ENCODE peak calls at places on chromosome 13, in five cellular contexts. P is WTC11, X is H1, L is GM12878, B is HepG2. H is an unnamed sample.

GRCh38 chr13:113916330-113916815 is 52.5 kb upstream of the GAS6 start:
- DNase-seq in P (no peak), L (no peak), B (no peak), X (no peak), H (no peak)

GRCh38 chr13:19845758-19846157 is 17.7 kb downstream of the ZMYM5 start:
- DNase-seq in X (no peak), P (no peak), L (no peak), B (peak), H (peak)

GRCh38 chr13:107104631-107105030 is 536.7 kb upstream of the ARGLU1 start:
- DNase-seq in L (no peak), P (no peak), B (no peak), X (no peak), H (no peak)

GRCh38 chr13:112165712-112166111 is 98.8 kb downstream of the SOX1 start:
- DNase-seq in B (no peak), X (no peak), L (no peak), P (no peak), H (no peak)

GRCh38 chr13:109626386-109627171 is 159.8 kb downstream of the IRS2 start:
- DNase-seq in B (no peak), L (no peak), X (no peak), P (no peak), H (no peak)

GRCh38 chr13:85665286-85665685 is 133.9 kb downstream of the SLITRK6 start:
- DNase-seq in P (no peak), B (no peak), L (no peak), X (no peak), H (no peak)

GRCh38 chr13:100128838-100129237 is 39.9 kb downstream of the PCCA start:
- DNase-seq in X (no peak), B (peak), P (no peak), L (no peak), H (no peak)

GRCh38 chr13:77714119-77714755 is 16.8 kb downstream of the SLAIN1 start:
- DNase-seq in L (no peak), P (no peak), X (no peak), B (no peak), H (no peak)

GRCh38 chr13:97225533-97225932 is 3.4 kb downstream of the MBNL2 start:
- DNase-seq in X (no peak), B (no peak), P (no peak), L (no peak), H (no peak)

GRCh38 chr13:92158335-92158734 is 759.9 kb downstream of the GPC5 start:
- DNase-seq in P (no peak), X (no peak), L (no peak), B (no peak), H (no peak)
- TF ChIP-seq ATF2 in P (no peak), X (no peak), L (no peak), B (no peak), H (no peak)

DNA sequence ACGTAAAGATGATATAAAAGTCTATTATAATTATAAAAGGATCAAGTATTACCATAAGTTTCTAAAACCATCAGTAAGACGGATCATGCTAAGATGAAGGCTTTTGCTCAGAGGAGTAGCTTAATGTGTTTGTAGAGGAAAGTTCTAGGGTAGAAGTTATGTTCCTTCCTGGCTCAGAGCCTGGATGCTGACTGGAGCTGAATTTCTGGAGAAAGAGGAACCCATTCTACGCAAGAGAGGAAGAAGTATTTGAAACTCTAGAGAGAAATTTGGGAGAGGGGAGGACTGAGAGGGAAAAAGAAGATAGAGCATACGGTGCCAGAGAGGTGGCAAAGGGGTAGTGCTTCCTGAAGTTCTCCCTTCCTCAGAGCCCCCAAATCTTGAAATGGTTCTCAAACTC is 51.5 kb upstream of the SGCG start:
- DNase-seq in B (no peak), L (no peak), P (no peak), X (no peak), H (no peak)
- TF ChIP-seq ATF2 in B (no peak), L (no peak), P (no peak), X (no peak), H (no peak)

GRCh38 chr13:65553328-65553727 is 1676.8 kb downstream of the PCDH9 start:
- DNase-seq in P (no peak), B (no peak), X (no peak), L (no peak), H (no peak)

GRCh38 chr13:65551208-65551607 is 1678.9 kb downstream of the PCDH9 start:
- DNase-seq in X (no peak), P (no peak), L (no peak), B (no peak), H (no peak)

GRCh38 chr13:65560936-65561335 is 1669.2 kb downstream of the PCDH9 start:
- DNase-seq in L (no peak), X (no peak), P (no peak), B (no peak), H (no peak)

DNA sequence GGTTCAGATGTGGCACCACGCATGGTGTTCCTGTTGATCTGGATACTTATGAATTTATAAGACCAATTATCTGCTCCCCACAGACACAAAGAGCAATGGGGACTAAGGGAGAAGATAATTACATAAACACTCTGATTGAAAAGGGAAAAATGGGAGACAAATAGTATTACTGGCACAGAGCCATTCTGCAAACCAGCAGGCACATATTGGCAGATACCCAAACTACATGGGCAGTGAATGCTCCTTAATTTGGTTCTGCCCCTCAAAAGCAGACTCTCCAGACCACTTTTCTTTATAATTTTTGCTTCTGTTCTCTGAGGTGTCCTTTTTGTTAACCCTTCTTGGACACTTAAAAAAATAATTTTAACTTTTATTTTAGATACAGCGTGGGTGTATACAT is 1674.2 kb downstream of the PCDH9 start:
- DNase-seq in X (no peak), P (no peak), L (no peak), B (no peak), H (no peak)
- TF ChIP-seq ATF2 in X (no peak), P (no peak), L (no peak), B (no peak), H (no peak)

DNA sequence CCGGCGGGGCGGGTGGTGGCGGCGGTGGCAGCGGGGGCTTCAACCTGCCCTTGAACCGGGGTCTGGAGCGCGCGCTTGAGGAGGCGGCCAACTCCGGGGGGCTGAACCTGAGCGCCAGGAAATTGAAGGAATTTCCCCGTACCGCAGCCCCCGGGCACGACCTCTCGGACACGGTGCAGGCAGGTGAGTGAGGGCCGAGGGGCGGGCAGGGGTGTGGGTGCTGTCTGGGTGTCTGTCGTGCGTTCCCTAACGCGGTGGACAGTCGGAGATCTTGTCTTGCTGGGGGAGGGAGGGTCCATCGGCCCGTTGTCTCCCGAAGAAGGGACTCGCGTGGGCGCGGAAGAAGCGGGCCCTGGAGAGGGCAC is 533 bp downstream of the LRCH1 start:
- DNase-seq in B (no peak), L (no peak), P (peak), X (peak), H (peak)
- TF ChIP-seq ATF2 in B (no peak), L (no peak), P (no peak), X (no peak), H (no peak)

DNA sequence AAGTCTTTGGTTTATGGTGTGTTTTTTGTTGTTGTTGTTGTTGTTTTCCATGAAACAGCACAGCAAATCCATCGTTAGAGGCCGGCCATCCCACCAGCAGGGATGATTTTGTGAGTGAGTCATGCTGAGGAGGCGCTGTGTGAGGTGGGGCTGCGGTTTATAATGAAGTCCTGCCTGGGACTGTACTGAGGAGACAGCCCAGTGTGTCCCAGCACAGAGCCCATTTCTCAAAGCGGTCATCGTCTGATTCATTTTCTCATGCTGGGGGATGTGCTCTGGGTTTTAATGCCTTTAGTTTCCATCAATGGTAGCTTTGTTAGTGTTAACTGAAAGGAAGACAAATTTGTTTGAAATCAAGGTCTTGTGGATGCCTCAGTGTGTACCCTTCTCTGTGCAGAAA is 129.3 kb upstream of the SERP2 start:
- DNase-seq in L (no peak), P (no peak), B (no peak), X (no peak), H (peak)
- TF ChIP-seq ATF2 in L (no peak), P (no peak), B (no peak), X (no peak), H (no peak)

GRCh38 chr13:95926231-95926630 is 127.0 kb downstream of the UGGT2 start:
- DNase-seq in P (no peak), L (no peak), X (no peak), B (no peak), H (no peak)

GRCh38 chr13:95929430-95929829 is 123.8 kb downstream of the UGGT2 start:
- DNase-seq in X (no peak), P (no peak), L (no peak), B (no peak), H (no peak)

GRCh38 chr13:95920485-95920884 is 132.7 kb downstream of the UGGT2 start:
- DNase-seq in L (no peak), X (no peak), B (no peak), P (no peak), H (no peak)

GRCh38 chr13:95921485-95921884 is 131.7 kb downstream of the UGGT2 start:
- DNase-seq in B (no peak), X (no peak), L (no peak), P (no peak), H (no peak)

DNA sequence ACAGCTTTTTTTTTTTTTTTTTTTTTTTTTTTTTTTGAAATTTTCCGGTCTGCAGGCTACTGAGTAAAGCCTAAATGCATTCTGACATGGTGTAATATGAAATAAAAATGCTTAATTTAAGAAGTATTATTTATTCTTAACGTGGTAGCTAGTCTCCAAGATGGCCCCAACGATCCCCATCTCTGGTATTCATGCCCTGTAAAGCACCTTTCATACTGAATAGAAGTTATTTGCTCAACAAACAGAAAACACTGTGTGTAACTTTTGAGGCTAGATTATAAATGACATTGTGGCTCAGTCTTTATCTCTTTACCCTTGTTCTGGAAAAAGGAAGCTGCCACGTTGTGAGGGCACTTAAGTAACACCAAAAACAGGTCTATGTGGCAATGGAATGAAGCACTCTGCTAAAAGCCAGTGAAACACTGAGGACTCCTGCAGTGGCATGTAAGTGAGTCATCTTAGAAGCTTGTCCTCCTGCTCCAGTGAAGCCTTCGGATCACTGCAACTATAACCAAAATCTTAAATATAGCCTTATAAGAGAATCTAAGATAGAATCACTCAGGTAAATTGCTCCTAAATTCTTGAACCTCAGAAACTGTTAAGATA is 128.7 kb downstream of the UGGT2 start:
- DNase-seq in L (no peak), B (peak), P (no peak), X (no peak), H (no peak)
- TF ChIP-seq ATF2 in L (no peak), B (no peak), P (no peak), X (no peak), H (no peak)

GRCh38 chr13:39783051-39783450 is 127.6 kb downstream of the COG6 start:
- DNase-seq in L (no peak), X (no peak), P (no peak), B (no peak), H (no peak)

GRCh38 chr13:39786091-39786490 is 130.6 kb downstream of the COG6 start:
- DNase-seq in P (no peak), X (no peak), L (no peak), B (no peak), H (no peak)

GRCh38 chr13:39787086-39787487 is 131.6 kb downstream of the COG6 start:
- DNase-seq in X (no peak), P (no peak), L (no peak), B (no peak), H (no peak)

GRCh38 chr13:39781381-39781780 is 125.9 kb downstream of the COG6 start:
- DNase-seq in B (no peak), P (no peak), X (no peak), L (no peak), H (no peak)

DNA sequence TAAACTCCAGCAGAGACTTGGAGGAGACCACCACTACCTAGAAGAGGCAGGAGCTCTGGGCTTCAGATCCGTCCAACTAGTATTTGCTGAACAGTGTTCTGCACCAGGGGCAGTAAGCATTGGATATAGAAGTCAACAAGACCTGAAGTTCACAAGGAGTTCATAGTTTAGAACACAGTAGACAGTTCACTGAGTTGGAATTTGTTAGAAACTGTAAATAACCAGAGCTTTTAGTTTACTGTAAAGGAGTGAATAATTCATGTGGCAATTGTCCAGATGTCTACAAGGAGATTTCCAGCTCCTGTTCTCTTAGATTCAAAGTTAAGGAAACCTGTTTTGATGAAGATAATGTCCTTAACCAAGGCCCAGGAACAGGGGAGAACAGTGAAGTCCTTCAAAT is 128.9 kb downstream of the COG6 start:
- DNase-seq in B (no peak), L (no peak), X (no peak), P (no peak), H (no peak)
- TF ChIP-seq ATF2 in B (no peak), L (no peak), X (no peak), P (no peak), H (no peak)

DNA sequence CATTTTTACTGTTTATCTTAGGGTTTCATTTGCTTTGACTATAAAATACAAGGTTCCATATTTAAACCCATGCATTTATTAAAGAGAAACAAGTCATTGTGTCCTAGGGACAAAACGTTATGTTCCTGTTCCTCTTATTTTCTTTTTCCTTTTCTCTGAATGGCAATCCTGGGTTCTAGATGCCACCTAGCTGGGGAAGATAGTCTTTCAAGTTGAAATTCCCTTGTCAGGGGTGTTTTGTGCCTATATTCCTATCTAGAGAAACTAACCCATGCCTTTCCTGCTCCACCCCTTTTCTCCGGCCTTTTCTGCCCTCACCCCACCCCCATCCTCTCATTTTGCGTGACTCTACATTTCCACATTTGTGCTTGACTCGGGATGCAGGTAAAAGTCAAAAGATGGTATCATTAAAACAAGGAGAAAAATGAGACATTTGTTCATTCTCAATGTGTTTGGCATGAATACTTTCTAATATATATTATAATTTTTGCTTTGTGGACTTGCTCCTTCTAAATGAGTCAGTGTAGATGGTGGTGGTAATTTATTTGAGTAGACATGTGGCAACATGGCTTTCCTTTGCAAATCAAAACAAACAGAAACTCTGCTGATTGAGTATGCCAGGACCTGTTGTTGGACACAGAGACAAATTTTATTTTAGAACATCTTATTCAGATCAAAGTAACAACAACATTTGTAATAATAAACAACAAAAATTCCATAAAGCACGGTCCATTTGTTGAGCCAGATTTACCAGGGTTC is 26.8 kb upstream of the STARD13 start:
- DNase-seq in X (no peak), B (peak), P (no peak), L (no peak), H (no peak)
- TF ChIP-seq ATF2 in X (no peak), B (no peak), P (no peak), L (no peak), H (no peak)